ENCODE peak calls at places on chromosomes 5 and 9, in four cellular contexts. A is effector memory CD4-positive, alpha-beta T cell; J is activated CD4-positive, alpha-beta T cell treated with anti-CD3 and anti-CD28 coated beads for 24 hours; V is stimulated activated CD4-positive, alpha-beta T cell treated with anti-CD3 and anti-CD28 coated beads, Interleukin-1b, Interleukin-23, amount 100 ng/mL, for 24 hours. T is an unnamed sample.

GRCh38 chr9:114130141-114130540 is 25.2 kb upstream of the COL27A1 start:
- DNase-seq in A (no peak), J (no peak), V (no peak), T (no peak)

GRCh38 chr5:170273968-170274710 is 23.4 kb downstream of the LCP2 start:
- DNase-seq in A (peak), J (no peak), V (no peak), T (peak)

GRCh38 chr5:33120671-33121070 is 320.1 kb upstream of the TARS1 start:
- DNase-seq in A (no peak), J (no peak), V (no peak), T (no peak)

GRCh38 chr9:93120846-93121315 is 13.2 kb downstream of the NINJ1 start:
- DNase-seq in A (no peak), J (no peak), V (no peak), T (no peak)

GRCh38 chr9:128683340-128684064 is 5.5 kb upstream of the SET start:
- DNase-seq in A (no peak), J (peak), V (no peak), T (peak)

GRCh38 chr9:114804504-114804903 is 1.3 kb downstream of the TNFSF15 start:
- DNase-seq in A (no peak), J (no peak), V (no peak), T (no peak)

GRCh38 chr5:82760856-82761255 is 316.3 kb downstream of the TMEM167A start:
- DNase-seq in A (no peak), J (no peak), V (no peak), T (no peak)

GRCh38 chr9:95970356-95970755 is 94.9 kb downstream of the ERCC6L2 start:
- DNase-seq in A (no peak), J (no peak), V (no peak), T (no peak)

GRCh38 chr9:112846528-112847488 is 43.9 kb downstream of the SLC46A2 start:
- DNase-seq in A (no peak), J (no peak), V (no peak), T (no peak)

T was measured in KBM-7.